ENCODE peak calls at places on chromosomes 12 and 14, in eight cellular contexts. W, N, Y, Q, T, M, C and E are unnamed samples.

GRCh38 chr14:21039059-21039422 is 3.1 kb upstream of the RNASE7 start:
- DNase-seq in W (peak), N (peak), Y (peak), Q (peak), T (peak), M (peak), C (no peak), E (peak)

GRCh38 chr12:29148958-29149690 is at the start of gene FAR2:
- DNase-seq in W (peak), N (peak), Y (no peak), Q (peak), T (no peak), M (peak), C (no peak), E (peak)

GRCh38 chr14:105126126-105126969 is 42.2 kb downstream of the JAG2 start:
- DNase-seq in W (no peak), N (no peak), Y (no peak), Q (no peak), T (no peak), M (no peak), C (no peak), E (no peak)

GRCh38 chr12:53973093-53974042 is at the start of gene HOXC11:
- DNase-seq in W (no peak), N (no peak), Y (no peak), Q (no peak), T (no peak), M (no peak), C (no peak), E (no peak)

GRCh38 chr14:104875811-104876210 is 10.7 kb downstream of the CEP170B start:
- DNase-seq in W (no peak), N (no peak), Y (no peak), Q (no peak), T (no peak), M (no peak), C (no peak), E (no peak)

GRCh38 chr14:63155511-63156189 is 48.6 kb upstream of the RHOJ start:
- DNase-seq in W (peak), N (no peak), Y (no peak), Q (no peak), T (no peak), M (peak), C (no peak), E (peak)

GRCh38 chr14:72686832-72687231 is 207.1 kb downstream of the DPF3 start:
- DNase-seq in W (no peak), N (no peak), Y (no peak), Q (no peak), T (no peak), M (peak), C (no peak), E (no peak)

GRCh38 chr14:101506921-101507300 is 54.4 kb upstream of the DIO3 start:
- DNase-seq in W (no peak), N (peak), Y (peak), Q (peak), T (no peak), M (no peak), C (no peak), E (no peak)

GRCh38 chr12:51377099-51377984 is 13.9 kb downstream of the GALNT6 start:
- DNase-seq in W (peak), N (no peak), Y (no peak), Q (no peak), T (no peak), M (no peak), C (no peak), E (no peak)

GRCh38 chr12:113040722-113041168 is 15.8 kb upstream of the DTX1 start:
- DNase-seq in W (peak), N (peak), Y (peak), Q (peak), T (no peak), M (peak), C (no peak), E (peak)

GRCh38 chr14:42192659-42193425 is 586.2 kb downstream of the LRFN5 start:
- DNase-seq in W (peak), N (no peak), Y (no peak), Q (no peak), T (peak), M (peak), C (peak), E (peak)

GRCh38 chr12:77213316-77213715 is 147.9 kb upstream of the E2F7 start:
- DNase-seq in W (peak), N (no peak), Y (no peak), Q (no peak), T (no peak), M (no peak), C (no peak), E (no peak)

GRCh38 chr12:88242161-88242925 is 100.2 kb downstream of the TMTC3 start:
- DNase-seq in W (peak), N (peak), Y (no peak), Q (no peak), T (peak), M (peak), C (peak), E (peak)

GRCh38 chr14:101849640-101850039 is 88.1 kb downstream of the PPP2R5C start:
- DNase-seq in W (no peak), N (no peak), Y (no peak), Q (no peak), T (no peak), M (no peak), C (no peak), E (no peak)

GRCh38 chr14:65910108-65910507 is 497.6 kb downstream of the FUT8 start:
- DNase-seq in W (peak), N (no peak), Y (no peak), Q (no peak), T (no peak), M (peak), C (no peak), E (peak)

GRCh38 chr12:86241600-86241999 is 14.6 kb downstream of the MGAT4C start:
- DNase-seq in W (no peak), N (no peak), Y (no peak), Q (no peak), T (no peak), M (no peak), C (no peak), E (no peak)

GRCh38 chr12:131025939-131026702 is 72.4 kb downstream of the ADGRD1 start:
- DNase-seq in W (no peak), N (no peak), Y (no peak), Q (no peak), T (no peak), M (no peak), C (no peak), E (no peak)

GRCh38 chr12:117686911-117687377 is 281.8 kb downstream of the KSR2 start:
- DNase-seq in W (peak), N (peak), Y (no peak), Q (no peak), T (no peak), M (peak), C (peak), E (no peak)

GRCh38 chr14:64937821-64938193 is 4.7 kb downstream of the GPX2 start:
- DNase-seq in W (peak), N (no peak), Y (no peak), Q (no peak), T (no peak), M (peak), C (no peak), E (peak)

GRCh38 chr14:105219753-105220152 is 28.6 kb upstream of the BTBD6 start:
- DNase-seq in W (no peak), N (no peak), Y (no peak), Q (no peak), T (no peak), M (no peak), C (no peak), E (no peak)

GRCh38 chr12:112938751-112939150 is 477 bp downstream of the OAS3 start:
- DNase-seq in W (no peak), N (no peak), Y (no peak), Q (no peak), T (no peak), M (no peak), C (no peak), E (peak)

GRCh38 chr12:63982787-63983186 is 138.3 kb downstream of the SRGAP1 start:
- DNase-seq in W (peak), N (no peak), Y (no peak), Q (no peak), T (no peak), M (no peak), C (no peak), E (no peak)

GRCh38 chr12:39127401-39127800 is 222.0 kb upstream of the CPNE8 start:
- DNase-seq in W (peak), N (no peak), Y (no peak), Q (no peak), T (no peak), M (peak), C (peak), E (no peak)

GRCh38 chr12:4719821-4720636 is at the start of gene GALNT8:
- DNase-seq in W (no peak), N (no peak), Y (no peak), Q (no peak), T (no peak), M (no peak), C (no peak), E (no peak)

GRCh38 chr14:25050494-25051170 is 685 bp upstream of the STXBP6 start:
- DNase-seq in W (peak), N (no peak), Y (no peak), Q (no peak), T (no peak), M (peak), C (no peak), E (peak)

GRCh38 chr12:1810931-1811280 is 9.5 kb upstream of the LRTM2 start:
- DNase-seq in W (no peak), N (no peak), Y (no peak), Q (no peak), T (no peak), M (no peak), C (no peak), E (no peak)

GRCh38 chr12:1814266-1814665 is 6.1 kb upstream of the LRTM2 start:
- DNase-seq in W (no peak), N (no peak), Y (no peak), Q (no peak), T (no peak), M (no peak), C (no peak), E (no peak)

GRCh38 chr12:1811948-1812291 is 8.4 kb upstream of the LRTM2 start:
- DNase-seq in W (no peak), N (no peak), Y (no peak), Q (no peak), T (no peak), M (no peak), C (no peak), E (no peak)

GRCh38 chr12:1811281-1811947 is 9.0 kb upstream of the LRTM2 start:
- DNase-seq in W (peak), N (no peak), Y (no peak), Q (no peak), T (no peak), M (peak), C (no peak), E (peak)

DNA sequence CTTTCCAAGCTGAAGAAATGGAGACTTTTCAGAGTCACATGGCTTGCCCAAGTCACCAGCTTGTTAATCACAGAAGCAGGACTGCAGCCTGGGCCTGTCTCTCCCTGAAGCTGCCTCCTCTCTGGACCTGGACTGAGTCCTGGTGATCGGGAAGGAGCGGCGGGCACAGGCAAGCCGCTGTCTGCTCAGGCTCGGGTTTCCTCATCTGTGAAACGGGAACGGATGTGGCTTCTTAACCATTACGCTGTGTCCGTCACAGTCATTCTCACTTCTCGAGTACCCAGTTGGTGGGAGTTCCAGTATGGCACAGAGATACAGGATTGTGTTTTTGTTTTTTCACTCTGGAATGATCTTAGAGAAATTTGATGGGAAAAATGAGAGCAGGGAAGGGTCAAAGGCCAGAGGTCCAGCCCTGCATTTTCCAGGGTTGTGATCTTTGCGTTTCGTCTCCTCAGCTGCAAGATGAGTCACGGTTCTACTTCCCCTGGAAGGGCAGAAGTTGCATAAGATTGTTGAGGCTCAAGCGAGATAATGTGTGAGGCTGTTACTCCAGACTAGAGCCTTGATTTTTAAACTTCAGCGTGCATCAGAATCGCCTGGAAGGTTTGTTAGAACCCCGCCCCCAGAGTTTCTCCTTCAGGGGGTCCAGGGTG is 7.6 kb upstream of the LRTM2 start:
- DNase-seq in W (peak), N (no peak), Y (no peak), Q (peak), T (no peak), M (peak), C (no peak), E (peak)
- H3K4me3 ChIP-seq in W (no peak), N (no peak), Y (no peak), Q (no peak), T (no peak), M (no peak), C (no peak), E (no peak)

GRCh38 chr14:95024380-95024779 is 132.9 kb downstream of the DICER1 start:
- DNase-seq in W (no peak), N (no peak), Y (no peak), Q (no peak), T (no peak), M (no peak), C (no peak), E (no peak)

GRCh38 chr14:95025218-95025617 is 132.1 kb downstream of the DICER1 start:
- DNase-seq in W (no peak), N (no peak), Y (no peak), Q (no peak), T (no peak), M (no peak), C (no peak), E (no peak)

GRCh38 chr14:95023886-95024285 is 133.4 kb downstream of the DICER1 start:
- DNase-seq in W (peak), N (peak), Y (no peak), Q (no peak), T (no peak), M (peak), C (no peak), E (no peak)

GRCh38 chr14:95021588-95021987 is 135.7 kb downstream of the DICER1 start:
- DNase-seq in W (no peak), N (no peak), Y (no peak), Q (no peak), T (no peak), M (no peak), C (no peak), E (no peak)

DNA sequence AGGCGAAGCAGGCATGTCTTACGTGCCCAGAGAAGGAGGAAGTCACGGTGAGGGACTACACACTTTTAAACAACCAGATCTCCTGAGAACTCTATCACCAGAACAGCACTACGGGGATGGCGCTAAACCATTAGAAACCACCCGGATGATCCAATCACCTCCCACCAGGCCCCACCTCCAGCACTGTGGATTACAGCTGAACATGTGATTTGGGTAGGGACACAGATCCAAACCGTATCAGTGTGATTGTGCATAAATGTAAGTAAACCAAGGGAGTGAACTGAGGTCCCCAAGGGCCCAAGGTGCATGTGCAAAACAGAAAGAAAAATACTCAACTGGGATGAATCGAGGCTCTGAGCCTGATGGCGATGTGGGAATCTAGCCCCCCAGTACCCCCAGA is 134.2 kb downstream of the DICER1 start:
- DNase-seq in W (no peak), N (no peak), Y (no peak), Q (no peak), T (no peak), M (no peak), C (no peak), E (no peak)
- TF ChIP-seq CTCF in W (no peak), N (no peak), Y (no peak), Q (no peak), T (no peak), M (no peak), C (no peak), E (no peak)

GRCh38 chr12:7638064-7638763 is 27.5 kb downstream of the APOBEC1 start:
- DNase-seq in W (no peak), N (no peak), Y (no peak), Q (no peak), T (no peak), M (no peak), C (no peak), E (peak)

GRCh38 chr12:7642287-7642686 is 23.4 kb downstream of the APOBEC1 start:
- DNase-seq in W (no peak), N (no peak), Y (no peak), Q (no peak), T (no peak), M (no peak), C (no peak), E (no peak)

GRCh38 chr12:7638764-7639570 is 26.7 kb downstream of the APOBEC1 start:
- DNase-seq in W (peak), N (peak), Y (peak), Q (peak), T (peak), M (peak), C (peak), E (peak)

GRCh38 chr12:7642876-7643309 is 22.8 kb downstream of the APOBEC1 start:
- DNase-seq in W (peak), N (no peak), Y (no peak), Q (no peak), T (no peak), M (no peak), C (no peak), E (peak)

DNA sequence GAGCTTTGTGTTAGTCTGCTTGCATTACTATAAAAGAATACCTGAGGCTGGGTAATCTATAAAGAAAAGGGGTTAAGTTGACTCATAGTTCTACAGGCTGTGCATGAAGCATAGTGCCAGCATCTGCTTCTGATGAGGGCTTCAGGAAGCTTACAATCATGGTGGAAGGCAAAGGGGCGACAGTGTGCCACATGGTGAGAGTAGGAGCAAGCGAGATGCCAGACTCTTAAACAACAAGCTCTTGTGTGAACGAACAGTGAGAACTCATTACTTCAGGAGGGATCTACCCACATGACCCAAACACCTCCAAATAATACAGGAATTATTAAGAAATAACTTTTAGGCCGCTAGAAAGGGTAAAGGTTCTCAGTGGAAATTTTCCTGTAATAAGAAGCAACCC is 28.1 kb downstream of the APOBEC1 start:
- DNase-seq in W (no peak), N (no peak), Y (no peak), Q (no peak), T (no peak), M (no peak), C (no peak), E (no peak)
- H3K4me3 ChIP-seq in W (no peak), N (no peak), Y (no peak), Q (no peak), T (no peak), M (no peak), C (no peak), E (no peak)

DNA sequence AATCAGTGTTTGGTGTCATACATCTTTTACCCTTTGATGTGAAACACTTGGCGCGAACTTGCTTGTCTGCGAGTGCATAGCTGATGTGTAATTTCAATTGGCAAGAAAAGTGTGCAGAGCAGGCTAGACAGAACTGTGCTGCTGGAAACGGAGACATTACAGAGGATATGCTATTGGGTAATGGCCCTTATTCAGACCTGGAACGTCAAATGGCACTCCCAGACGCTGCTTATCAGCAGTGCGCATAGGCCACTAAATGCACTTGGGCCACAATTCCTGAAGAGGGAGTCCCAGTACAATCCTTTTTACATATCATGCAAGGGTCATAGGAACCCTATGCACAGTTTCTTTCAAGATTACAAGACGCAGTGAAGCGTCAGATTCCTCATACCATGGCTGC is 15.7 kb upstream of the SLC10A1 start:
- DNase-seq in W (peak), N (no peak), Y (no peak), Q (no peak), T (no peak), M (no peak), C (no peak), E (no peak)
- TF ChIP-seq CTCF in W (no peak), N (no peak), Y (no peak), Q (no peak), T (no peak), M (no peak), C (peak), E (no peak)